ENCODE peak calls at places on chromosome 10, in nine cellular contexts. One of them, this sample, is unnamed.

GRCh38 chr10:4262449-4262848 is 477.4 kb upstream of the KLF6 start:
- DNase-seq in RWPE1: no peak
- DNase-seq in astrocyte of the spinal cord: no peak
- DNase-seq in fibroblast of the conjunctiva: no peak
- DNase-seq in activated T-cell treated with anti-CD3 and anti-CD28 coated beads, Interleukin-2, amount 50 U/mL, for 72 hours: no peak
- DNase-seq in GM19239: no peak
- DNase-seq in A673: no peak
- DNase-seq in NCI-H82: no peak
- DNase-seq in T-helper 1 cell: no peak
- DNase-seq in this sample: no peak

GRCh38 chr10:122073508-122073907 is 84.5 kb downstream of the TACC2 start:
- DNase-seq in T-helper 1 cell: no peak
- DNase-seq in NCI-H82: no peak
- DNase-seq in GM19239: no peak
- DNase-seq in RWPE1: no peak
- DNase-seq in activated T-cell treated with anti-CD3 and anti-CD28 coated beads, Interleukin-2, amount 50 U/mL, for 72 hours: no peak
- DNase-seq in astrocyte of the spinal cord: no peak
- DNase-seq in fibroblast of the conjunctiva: no peak
- DNase-seq in A673: no peak
- DNase-seq in this sample: no peak

GRCh38 chr10:72088879-72089585 is 681 bp upstream of the SPOCK2 start:
- DNase-seq in astrocyte of the spinal cord: peak
- DNase-seq in activated T-cell treated with anti-CD3 and anti-CD28 coated beads, Interleukin-2, amount 50 U/mL, for 72 hours: peak
- DNase-seq in GM19239: no peak
- DNase-seq in RWPE1: no peak
- DNase-seq in A673: peak
- DNase-seq in fibroblast of the conjunctiva: no peak
- DNase-seq in NCI-H82: peak
- DNase-seq in T-helper 1 cell: peak
- DNase-seq in this sample: peak

GRCh38 chr10:34280599-34281374 is 534.3 kb downstream of the PARD3 start:
- DNase-seq in fibroblast of the conjunctiva: peak
- DNase-seq in NCI-H82: no peak
- DNase-seq in RWPE1: peak
- DNase-seq in A673: no peak
- DNase-seq in astrocyte of the spinal cord: peak
- DNase-seq in T-helper 1 cell: peak
- DNase-seq in GM19239: no peak
- DNase-seq in activated T-cell treated with anti-CD3 and anti-CD28 coated beads, Interleukin-2, amount 50 U/mL, for 72 hours: no peak
- DNase-seq in this sample: peak

GRCh38 chr10:76433161-76434005 is 1002.0 kb downstream of the LRMDA start:
- DNase-seq in GM19239: no peak
- DNase-seq in T-helper 1 cell: no peak
- DNase-seq in A673: no peak
- DNase-seq in NCI-H82: peak
- DNase-seq in activated T-cell treated with anti-CD3 and anti-CD28 coated beads, Interleukin-2, amount 50 U/mL, for 72 hours: no peak
- DNase-seq in fibroblast of the conjunctiva: no peak
- DNase-seq in astrocyte of the spinal cord: peak
- DNase-seq in RWPE1: no peak
- DNase-seq in this sample: no peak

GRCh38 chr10:30893208-30893607 is 138.5 kb downstream of the ZNF438 start:
- DNase-seq in RWPE1: no peak
- DNase-seq in A673: no peak
- DNase-seq in NCI-H82: no peak
- DNase-seq in GM19239: no peak
- DNase-seq in astrocyte of the spinal cord: no peak
- DNase-seq in activated T-cell treated with anti-CD3 and anti-CD28 coated beads, Interleukin-2, amount 50 U/mL, for 72 hours: no peak
- DNase-seq in fibroblast of the conjunctiva: no peak
- DNase-seq in T-helper 1 cell: no peak
- DNase-seq in this sample: no peak

GRCh38 chr10:77909755-77910375 is 16.7 kb downstream of the DLG5 start:
- DNase-seq in A673: no peak
- DNase-seq in astrocyte of the spinal cord: peak
- DNase-seq in GM19239: no peak
- DNase-seq in fibroblast of the conjunctiva: no peak
- DNase-seq in NCI-H82: peak
- DNase-seq in T-helper 1 cell: no peak
- DNase-seq in RWPE1: no peak
- DNase-seq in activated T-cell treated with anti-CD3 and anti-CD28 coated beads, Interleukin-2, amount 50 U/mL, for 72 hours: no peak
- DNase-seq in this sample: no peak

GRCh38 chr10:47037654-47038425 is 126.6 kb downstream of the PTPN20 start:
- DNase-seq in activated T-cell treated with anti-CD3 and anti-CD28 coated beads, Interleukin-2, amount 50 U/mL, for 72 hours: no peak
- DNase-seq in NCI-H82: peak
- DNase-seq in T-helper 1 cell: no peak
- DNase-seq in GM19239: no peak
- DNase-seq in A673: no peak
- DNase-seq in fibroblast of the conjunctiva: no peak
- DNase-seq in astrocyte of the spinal cord: no peak
- DNase-seq in RWPE1: no peak
- DNase-seq in this sample: no peak

GRCh38 chr10:103584216-103585010 is 90.9 kb downstream of the NEURL1 start:
- DNase-seq in NCI-H82: no peak
- DNase-seq in fibroblast of the conjunctiva: no peak
- DNase-seq in A673: no peak
- DNase-seq in astrocyte of the spinal cord: no peak
- DNase-seq in GM19239: peak
- DNase-seq in RWPE1: peak
- DNase-seq in activated T-cell treated with anti-CD3 and anti-CD28 coated beads, Interleukin-2, amount 50 U/mL, for 72 hours: peak
- DNase-seq in T-helper 1 cell: peak
- DNase-seq in this sample: no peak

GRCh38 chr10:123796736-123797135 is 94.9 kb downstream of the CPXM2 start:
- DNase-seq in activated T-cell treated with anti-CD3 and anti-CD28 coated beads, Interleukin-2, amount 50 U/mL, for 72 hours: no peak
- DNase-seq in fibroblast of the conjunctiva: no peak
- DNase-seq in RWPE1: no peak
- DNase-seq in T-helper 1 cell: no peak
- DNase-seq in NCI-H82: no peak
- DNase-seq in GM19239: no peak
- DNase-seq in astrocyte of the spinal cord: no peak
- DNase-seq in A673: no peak
- DNase-seq in this sample: no peak

GRCh38 chr10:108632044-108632443 is 1291.3 kb downstream of the XPNPEP1 start:
- DNase-seq in GM19239: no peak
- DNase-seq in activated T-cell treated with anti-CD3 and anti-CD28 coated beads, Interleukin-2, amount 50 U/mL, for 72 hours: no peak
- DNase-seq in astrocyte of the spinal cord: no peak
- DNase-seq in T-helper 1 cell: no peak
- DNase-seq in fibroblast of the conjunctiva: no peak
- DNase-seq in A673: peak
- DNase-seq in RWPE1: no peak
- DNase-seq in NCI-H82: peak
- DNase-seq in this sample: no peak

GRCh38 chr10:88116491-88116890 is 253.1 kb downstream of the PTEN start:
- DNase-seq in GM19239: no peak
- DNase-seq in activated T-cell treated with anti-CD3 and anti-CD28 coated beads, Interleukin-2, amount 50 U/mL, for 72 hours: no peak
- DNase-seq in A673: no peak
- DNase-seq in NCI-H82: no peak
- DNase-seq in astrocyte of the spinal cord: peak
- DNase-seq in fibroblast of the conjunctiva: no peak
- DNase-seq in RWPE1: no peak
- DNase-seq in T-helper 1 cell: no peak
- DNase-seq in this sample: peak

GRCh38 chr10:7033031-7033430 is 377.8 kb downstream of the SFMBT2 start:
- DNase-seq in NCI-H82: no peak
- DNase-seq in fibroblast of the conjunctiva: no peak
- DNase-seq in GM19239: no peak
- DNase-seq in T-helper 1 cell: peak
- DNase-seq in astrocyte of the spinal cord: no peak
- DNase-seq in A673: no peak
- DNase-seq in activated T-cell treated with anti-CD3 and anti-CD28 coated beads, Interleukin-2, amount 50 U/mL, for 72 hours: no peak
- DNase-seq in RWPE1: no peak
- DNase-seq in this sample: no peak

GRCh38 chr10:69018613-69019012 is 30.0 kb downstream of the KIFBP start:
- DNase-seq in NCI-H82: no peak
- DNase-seq in RWPE1: no peak
- DNase-seq in astrocyte of the spinal cord: no peak
- DNase-seq in fibroblast of the conjunctiva: no peak
- DNase-seq in GM19239: no peak
- DNase-seq in activated T-cell treated with anti-CD3 and anti-CD28 coated beads, Interleukin-2, amount 50 U/mL, for 72 hours: no peak
- DNase-seq in T-helper 1 cell: no peak
- DNase-seq in A673: no peak
- DNase-seq in this sample: no peak

GRCh38 chr10:101716891-101717659 is 22.1 kb upstream of the FBXW4 start:
- DNase-seq in fibroblast of the conjunctiva: no peak
- DNase-seq in activated T-cell treated with anti-CD3 and anti-CD28 coated beads, Interleukin-2, amount 50 U/mL, for 72 hours: peak
- DNase-seq in GM19239: no peak
- DNase-seq in T-helper 1 cell: peak
- DNase-seq in RWPE1: no peak
- DNase-seq in astrocyte of the spinal cord: no peak
- DNase-seq in A673: peak
- DNase-seq in NCI-H82: no peak
- DNase-seq in this sample: no peak

GRCh38 chr10:33460461-33461294 is 126.2 kb upstream of the NRP1 start:
- DNase-seq in activated T-cell treated with anti-CD3 and anti-CD28 coated beads, Interleukin-2, amount 50 U/mL, for 72 hours: no peak
- DNase-seq in A673: no peak
- DNase-seq in RWPE1: no peak
- DNase-seq in T-helper 1 cell: no peak
- DNase-seq in GM19239: no peak
- DNase-seq in astrocyte of the spinal cord: peak
- DNase-seq in NCI-H82: no peak
- DNase-seq in fibroblast of the conjunctiva: peak
- DNase-seq in this sample: peak

GRCh38 chr10:64345856-64346255 is 824.7 kb downstream of the REEP3 start:
- DNase-seq in RWPE1: no peak
- DNase-seq in astrocyte of the spinal cord: no peak
- DNase-seq in T-helper 1 cell: no peak
- DNase-seq in NCI-H82: no peak
- DNase-seq in fibroblast of the conjunctiva: no peak
- DNase-seq in GM19239: no peak
- DNase-seq in activated T-cell treated with anti-CD3 and anti-CD28 coated beads, Interleukin-2, amount 50 U/mL, for 72 hours: no peak
- DNase-seq in A673: no peak
- DNase-seq in this sample: no peak

GRCh38 chr10:119447823-119448546 is 94.5 kb downstream of the RGS10 start:
- DNase-seq in fibroblast of the conjunctiva: no peak
- DNase-seq in T-helper 1 cell: no peak
- DNase-seq in astrocyte of the spinal cord: no peak
- DNase-seq in A673: no peak
- DNase-seq in GM19239: no peak
- DNase-seq in activated T-cell treated with anti-CD3 and anti-CD28 coated beads, Interleukin-2, amount 50 U/mL, for 72 hours: no peak
- DNase-seq in NCI-H82: no peak
- DNase-seq in RWPE1: no peak
- DNase-seq in this sample: no peak

GRCh38 chr10:78215645-78216044 is 182.0 kb downstream of the RPS24 start:
- DNase-seq in fibroblast of the conjunctiva: peak
- DNase-seq in GM19239: no peak
- DNase-seq in A673: no peak
- DNase-seq in activated T-cell treated with anti-CD3 and anti-CD28 coated beads, Interleukin-2, amount 50 U/mL, for 72 hours: no peak
- DNase-seq in T-helper 1 cell: no peak
- DNase-seq in RWPE1: no peak
- DNase-seq in NCI-H82: no peak
- DNase-seq in astrocyte of the spinal cord: peak
- DNase-seq in this sample: peak

GRCh38 chr10:117967149-117967548 is 79.6 kb downstream of the RAB11FIP2 start:
- DNase-seq in fibroblast of the conjunctiva: no peak
- DNase-seq in astrocyte of the spinal cord: no peak
- DNase-seq in T-helper 1 cell: no peak
- DNase-seq in GM19239: no peak
- DNase-seq in RWPE1: no peak
- DNase-seq in activated T-cell treated with anti-CD3 and anti-CD28 coated beads, Interleukin-2, amount 50 U/mL, for 72 hours: no peak
- DNase-seq in A673: no peak
- DNase-seq in NCI-H82: peak
- DNase-seq in this sample: no peak

GRCh38 chr10:114758331-114758730 is 63.2 kb upstream of the FHIP2A start:
- DNase-seq in RWPE1: no peak
- DNase-seq in astrocyte of the spinal cord: no peak
- DNase-seq in GM19239: no peak
- DNase-seq in fibroblast of the conjunctiva: no peak
- DNase-seq in A673: no peak
- DNase-seq in T-helper 1 cell: no peak
- DNase-seq in activated T-cell treated with anti-CD3 and anti-CD28 coated beads, Interleukin-2, amount 50 U/mL, for 72 hours: no peak
- DNase-seq in NCI-H82: no peak
- DNase-seq in this sample: no peak

GRCh38 chr10:31836569-31837406 is 91.8 kb downstream of the ARHGAP12 start:
- DNase-seq in activated T-cell treated with anti-CD3 and anti-CD28 coated beads, Interleukin-2, amount 50 U/mL, for 72 hours: no peak
- DNase-seq in A673: peak
- DNase-seq in NCI-H82: peak
- DNase-seq in astrocyte of the spinal cord: peak
- DNase-seq in GM19239: no peak
- DNase-seq in RWPE1: peak
- DNase-seq in fibroblast of the conjunctiva: no peak
- DNase-seq in T-helper 1 cell: peak
- DNase-seq in this sample: peak

GRCh38 chr10:113751116-113751728 is at the start of gene PLEKHS1:
- DNase-seq in fibroblast of the conjunctiva: no peak
- DNase-seq in activated T-cell treated with anti-CD3 and anti-CD28 coated beads, Interleukin-2, amount 50 U/mL, for 72 hours: no peak
- DNase-seq in NCI-H82: no peak
- DNase-seq in A673: no peak
- DNase-seq in RWPE1: no peak
- DNase-seq in T-helper 1 cell: no peak
- DNase-seq in astrocyte of the spinal cord: peak
- DNase-seq in GM19239: no peak
- DNase-seq in this sample: peak

GRCh38 chr10:80289451-80290287 is at the start of gene MAT1A:
- DNase-seq in A673: peak
- DNase-seq in astrocyte of the spinal cord: no peak
- DNase-seq in activated T-cell treated with anti-CD3 and anti-CD28 coated beads, Interleukin-2, amount 50 U/mL, for 72 hours: no peak
- DNase-seq in NCI-H82: peak
- DNase-seq in fibroblast of the conjunctiva: no peak
- DNase-seq in RWPE1: no peak
- DNase-seq in T-helper 1 cell: no peak
- DNase-seq in GM19239: no peak
- DNase-seq in this sample: peak